ENCODE peak calls at places on chromosome 1, in six cellular contexts. One of them, this sample, is unnamed.

GRCh38 chr1:212479188-212479587 is 46.5 kb downstream of the NENF start:
- DNase-seq in lower leg skin: no peak
- DNase-seq in adrenal gland: no peak
- DNase-seq in Peyer's patch: no peak
- DNase-seq in IMR-90: no peak
- DNase-seq in HCT116: no peak
- DNase-seq in this sample: no peak

GRCh38 chr1:54577612-54578011 is 29.6 kb downstream of the ACOT11 start:
- DNase-seq in lower leg skin: peak
- DNase-seq in adrenal gland: peak
- DNase-seq in Peyer's patch: no peak
- DNase-seq in IMR-90: peak
- DNase-seq in HCT116: no peak
- DNase-seq in this sample: no peak

GRCh38 chr1:22340873-22341272 is 110.8 kb upstream of the ZBTB40 start:
- DNase-seq in lower leg skin: no peak
- DNase-seq in adrenal gland: no peak
- DNase-seq in Peyer's patch: no peak
- DNase-seq in IMR-90: no peak
- DNase-seq in HCT116: no peak
- DNase-seq in this sample: no peak

GRCh38 chr1:17371896-17372295 is at the start of gene PADI6:
- DNase-seq in lower leg skin: no peak
- DNase-seq in adrenal gland: no peak
- DNase-seq in Peyer's patch: no peak
- DNase-seq in IMR-90: no peak
- DNase-seq in HCT116: no peak
- DNase-seq in this sample: no peak

GRCh38 chr1:94045465-94046056 is 75.4 kb downstream of the ABCA4 start:
- DNase-seq in lower leg skin: peak
- DNase-seq in adrenal gland: peak
- DNase-seq in Peyer's patch: peak
- DNase-seq in IMR-90: peak
- DNase-seq in HCT116: peak
- DNase-seq in this sample: peak

GRCh38 chr1:212293579-212293978 is 8.4 kb downstream of the PPP2R5A start:
- DNase-seq in lower leg skin: no peak
- DNase-seq in adrenal gland: no peak
- DNase-seq in Peyer's patch: no peak
- DNase-seq in IMR-90: peak
- DNase-seq in HCT116: no peak
- DNase-seq in this sample: no peak

GRCh38 chr1:213649373-213649772 is 338.4 kb upstream of the PROX1 start:
- DNase-seq in lower leg skin: no peak
- DNase-seq in adrenal gland: no peak
- DNase-seq in Peyer's patch: no peak
- DNase-seq in IMR-90: no peak
- DNase-seq in HCT116: no peak
- DNase-seq in this sample: no peak

GRCh38 chr1:31238986-31239613 is 587 bp downstream of the NKAIN1 start:
- DNase-seq in lower leg skin: no peak
- DNase-seq in adrenal gland: peak
- DNase-seq in Peyer's patch: no peak
- DNase-seq in IMR-90: no peak
- DNase-seq in HCT116: no peak
- DNase-seq in this sample: no peak

GRCh38 chr1:156644146-156644545 is 2.2 kb downstream of the BCAN start:
- DNase-seq in lower leg skin: no peak
- DNase-seq in adrenal gland: no peak
- DNase-seq in Peyer's patch: no peak
- DNase-seq in IMR-90: no peak
- DNase-seq in HCT116: no peak
- DNase-seq in this sample: no peak

GRCh38 chr1:70714149-70714548 is 303.1 kb downstream of the CTH start:
- DNase-seq in lower leg skin: no peak
- DNase-seq in adrenal gland: no peak
- DNase-seq in Peyer's patch: no peak
- DNase-seq in IMR-90: no peak
- DNase-seq in HCT116: no peak
- DNase-seq in this sample: no peak

GRCh38 chr1:232655041-232655745 is 25.3 kb upstream of the SIPA1L2 start:
- DNase-seq in lower leg skin: no peak
- DNase-seq in adrenal gland: no peak
- DNase-seq in Peyer's patch: no peak
- DNase-seq in IMR-90: no peak
- DNase-seq in HCT116: no peak
- DNase-seq in this sample: no peak

GRCh38 chr1:100322436-100323211 is 29.7 kb upstream of the CDC14A start:
- DNase-seq in lower leg skin: no peak
- DNase-seq in adrenal gland: no peak
- DNase-seq in Peyer's patch: no peak
- DNase-seq in IMR-90: peak
- DNase-seq in HCT116: no peak
- DNase-seq in this sample: no peak

GRCh38 chr1:243596441-243597183 is 253.4 kb downstream of the AKT3 start:
- DNase-seq in lower leg skin: no peak
- DNase-seq in adrenal gland: no peak
- DNase-seq in Peyer's patch: no peak
- DNase-seq in IMR-90: peak
- DNase-seq in HCT116: no peak
- DNase-seq in this sample: no peak

GRCh38 chr1:201184734-201185453 is 5.7 kb upstream of the IGFN1 start:
- DNase-seq in lower leg skin: peak
- DNase-seq in adrenal gland: peak
- DNase-seq in Peyer's patch: no peak
- DNase-seq in IMR-90: peak
- DNase-seq in HCT116: peak
- DNase-seq in this sample: peak

GRCh38 chr1:12640237-12640957 is 3.5 kb upstream of the AADACL4 start:
- DNase-seq in lower leg skin: no peak
- DNase-seq in adrenal gland: no peak
- DNase-seq in Peyer's patch: no peak
- DNase-seq in IMR-90: no peak
- DNase-seq in HCT116: no peak
- DNase-seq in this sample: no peak

GRCh38 chr1:54863267-54863665 is 23.7 kb downstream of the DHCR24 start:
- DNase-seq in lower leg skin: peak
- DNase-seq in adrenal gland: peak
- DNase-seq in Peyer's patch: no peak
- DNase-seq in IMR-90: no peak
- DNase-seq in HCT116: no peak
- DNase-seq in this sample: no peak

GRCh38 chr1:45543599-45544417 is 6.8 kb upstream of the AKR1A1 start:
- DNase-seq in lower leg skin: peak
- DNase-seq in adrenal gland: peak
- DNase-seq in Peyer's patch: peak
- DNase-seq in IMR-90: no peak
- DNase-seq in HCT116: no peak
- DNase-seq in this sample: no peak

DNA sequence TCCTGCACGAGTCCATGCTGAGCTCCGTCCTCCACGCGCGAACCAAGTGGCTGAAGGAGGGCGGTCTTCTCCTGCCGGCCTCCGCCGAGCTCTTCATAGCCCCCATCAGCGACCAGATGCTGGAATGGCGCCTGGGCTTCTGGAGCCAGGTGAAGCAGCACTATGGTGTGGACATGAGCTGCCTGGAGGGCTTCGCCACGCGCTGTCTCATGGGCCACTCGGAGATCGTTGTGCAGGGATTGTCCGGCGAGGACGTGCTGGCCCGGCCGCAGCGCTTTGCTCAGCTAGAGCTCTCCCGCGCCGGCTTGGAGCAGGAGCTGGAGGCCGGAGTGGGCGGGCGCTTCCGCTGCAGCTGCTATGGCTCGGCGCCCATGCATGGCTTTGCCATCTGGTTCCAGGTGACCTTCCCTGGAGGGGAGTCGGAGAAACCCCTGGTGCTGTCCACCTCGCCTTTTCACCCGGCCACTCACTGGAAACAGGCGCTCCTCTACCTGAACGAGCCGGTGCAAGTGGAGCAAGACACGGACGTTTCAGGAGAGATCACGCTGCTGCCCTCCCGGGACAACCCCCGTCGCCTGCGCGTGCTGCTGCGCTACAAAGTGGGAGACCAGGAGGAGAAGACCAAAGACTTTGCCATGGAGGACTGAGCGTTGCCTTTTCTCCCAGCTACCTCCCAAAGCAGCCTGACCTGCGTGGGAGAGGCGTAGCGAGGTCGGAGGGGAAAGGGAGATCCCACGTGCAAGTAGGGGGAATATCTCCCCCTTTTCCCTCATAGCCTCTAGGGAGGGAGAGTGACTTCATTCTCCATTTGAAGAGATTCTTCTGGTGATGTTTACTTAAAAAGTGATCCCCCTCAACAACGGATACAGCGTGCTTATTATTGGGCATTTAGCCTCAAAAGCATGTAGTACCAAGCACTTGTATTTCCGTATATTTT is 991 bp downstream of the PRMT6 start:
- DNase-seq in lower leg skin: peak
- DNase-seq in adrenal gland: peak
- DNase-seq in Peyer's patch: peak
- DNase-seq in IMR-90: peak
- DNase-seq in HCT116: no peak
- DNase-seq in this sample: peak
- TF ChIP-seq POLR2A in lower leg skin: no peak
- TF ChIP-seq POLR2A in adrenal gland: no peak
- TF ChIP-seq POLR2A in Peyer's patch: no peak
- TF ChIP-seq POLR2A in IMR-90: no peak
- TF ChIP-seq POLR2A in HCT116: no peak
- TF ChIP-seq POLR2A in this sample: no peak

DNA sequence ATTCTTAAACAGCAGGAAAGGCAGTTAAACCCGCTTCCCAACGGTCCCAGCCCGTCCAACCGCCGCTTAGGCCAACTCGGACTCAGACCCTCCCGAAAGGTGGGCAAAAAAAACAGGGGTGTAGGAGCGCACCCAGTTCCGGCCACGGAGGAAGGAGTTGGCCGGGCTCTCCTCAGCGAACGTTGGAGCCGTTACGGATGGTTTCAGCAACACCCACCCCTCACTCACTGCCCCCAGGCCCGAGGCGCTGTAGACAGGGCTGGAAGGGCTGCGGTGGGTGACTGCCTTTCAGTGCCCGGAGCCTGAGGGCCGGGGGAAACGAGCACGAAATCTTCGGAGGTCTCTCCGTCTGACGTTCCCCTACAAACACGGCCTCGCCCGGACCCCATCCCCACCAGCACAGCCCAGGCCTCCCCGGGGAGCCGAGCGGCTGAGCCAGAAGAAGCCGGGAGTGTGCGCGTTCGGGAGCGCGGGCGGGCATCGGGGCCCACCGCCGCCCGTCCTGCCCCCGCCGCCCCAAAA is 1.3 kb downstream of the KDM5B start:
- DNase-seq in lower leg skin: peak
- DNase-seq in adrenal gland: no peak
- DNase-seq in Peyer's patch: no peak
- DNase-seq in IMR-90: no peak
- DNase-seq in HCT116: no peak
- DNase-seq in this sample: no peak
- TF ChIP-seq POLR2A in lower leg skin: peak
- TF ChIP-seq POLR2A in adrenal gland: no peak
- TF ChIP-seq POLR2A in Peyer's patch: no peak
- TF ChIP-seq POLR2A in IMR-90: no peak
- TF ChIP-seq POLR2A in HCT116: no peak
- TF ChIP-seq POLR2A in this sample: no peak

GRCh38 chr1:107726860-107727259 is 238.1 kb downstream of the VAV3 start:
- DNase-seq in lower leg skin: no peak
- DNase-seq in adrenal gland: no peak
- DNase-seq in Peyer's patch: no peak
- DNase-seq in IMR-90: no peak
- DNase-seq in HCT116: no peak
- DNase-seq in this sample: no peak

GRCh38 chr1:107727866-107728265 is 237.1 kb downstream of the VAV3 start:
- DNase-seq in lower leg skin: no peak
- DNase-seq in adrenal gland: no peak
- DNase-seq in Peyer's patch: no peak
- DNase-seq in IMR-90: no peak
- DNase-seq in HCT116: no peak
- DNase-seq in this sample: no peak

DNA sequence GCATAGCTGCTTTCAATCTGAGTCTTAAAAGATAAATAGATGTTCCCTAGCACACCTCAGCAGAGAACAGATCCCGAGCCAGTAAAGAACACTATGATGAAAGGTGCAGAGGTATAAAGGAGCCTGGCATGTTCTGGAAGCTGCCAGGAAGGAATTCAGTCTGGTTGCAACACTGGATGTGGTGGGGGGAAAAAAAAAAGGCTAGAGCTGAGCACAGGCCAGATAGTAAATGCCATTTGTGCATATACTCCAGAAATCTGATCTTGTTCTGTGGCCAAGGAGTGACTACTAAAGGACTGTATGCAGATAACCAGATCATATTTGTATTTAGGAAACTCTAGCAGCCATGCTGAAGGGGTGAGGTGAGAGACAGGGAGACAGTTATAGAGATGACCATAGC is 240.3 kb downstream of the VAV3 start:
- DNase-seq in lower leg skin: no peak
- DNase-seq in adrenal gland: no peak
- DNase-seq in Peyer's patch: no peak
- DNase-seq in IMR-90: no peak
- DNase-seq in HCT116: no peak
- DNase-seq in this sample: no peak
- TF ChIP-seq POLR2A in lower leg skin: no peak
- TF ChIP-seq POLR2A in adrenal gland: no peak
- TF ChIP-seq POLR2A in Peyer's patch: no peak
- TF ChIP-seq POLR2A in IMR-90: no peak
- TF ChIP-seq POLR2A in HCT116: no peak
- TF ChIP-seq POLR2A in this sample: no peak

GRCh38 chr1:167288390-167289062 is 67.8 kb downstream of the POU2F1 start:
- DNase-seq in lower leg skin: no peak
- DNase-seq in adrenal gland: no peak
- DNase-seq in Peyer's patch: no peak
- DNase-seq in IMR-90: no peak
- DNase-seq in HCT116: no peak
- DNase-seq in this sample: no peak
- TF ChIP-seq POLR2A in lower leg skin: no peak
- TF ChIP-seq POLR2A in adrenal gland: no peak
- TF ChIP-seq POLR2A in Peyer's patch: no peak
- TF ChIP-seq POLR2A in IMR-90: no peak
- TF ChIP-seq POLR2A in HCT116: no peak
- TF ChIP-seq POLR2A in this sample: no peak

DNA sequence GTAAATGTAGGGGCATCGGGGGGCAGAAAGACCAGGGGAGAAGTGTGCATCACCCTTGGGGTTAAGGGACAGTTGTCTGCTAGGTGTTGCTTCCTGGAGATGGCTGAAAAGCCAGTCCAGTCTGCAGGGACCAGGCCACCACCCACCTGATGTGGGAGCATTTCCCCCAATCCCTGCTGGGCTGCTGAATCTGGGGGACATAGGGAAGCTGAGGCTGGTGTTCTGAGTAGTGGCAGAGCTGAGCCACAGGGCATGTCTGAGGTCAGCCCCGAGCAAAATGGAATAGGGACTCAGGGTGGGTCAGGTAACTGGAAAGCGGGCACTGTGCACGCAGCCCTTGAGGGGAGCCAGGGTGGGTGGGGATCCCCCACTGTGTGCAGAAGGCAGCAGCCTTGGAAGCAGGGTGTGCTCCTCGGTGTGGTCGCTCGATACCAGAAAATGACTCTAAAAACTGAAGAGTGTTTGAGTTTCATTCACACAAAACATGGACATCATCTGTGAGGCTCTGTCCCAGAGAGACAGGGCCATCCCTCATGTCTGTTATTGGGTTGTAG is 2.4 kb upstream of the CCNL2 start:
- DNase-seq in lower leg skin: no peak
- DNase-seq in adrenal gland: no peak
- DNase-seq in Peyer's patch: no peak
- DNase-seq in IMR-90: no peak
- DNase-seq in HCT116: no peak
- DNase-seq in this sample: no peak
- TF ChIP-seq POLR2A in lower leg skin: no peak
- TF ChIP-seq POLR2A in adrenal gland: no peak
- TF ChIP-seq POLR2A in Peyer's patch: no peak
- TF ChIP-seq POLR2A in IMR-90: no peak
- TF ChIP-seq POLR2A in HCT116: no peak
- TF ChIP-seq POLR2A in this sample: no peak

This sample was measured in suprapubic skin.